ENCODE peak calls at places on chromosomes 11 and 22, in five cellular contexts. V is hippocampal formation; Z is stomach; J is stimulated activated CD4-positive, alpha-beta T cell treated with anti-CD3 and anti-CD28 coated beads, Interleukin-15, amount 100 ng/mL, for 1 hour; P is tibial artery. G is an unnamed sample.

GRCh38 chr11:61507962-61508824 is at the start of gene LRRC10B:
- DNase-seq in V (no peak), Z (no peak), J (no peak), P (no peak), G (no peak)

GRCh38 chr11:120830092-120830491 is 193.8 kb upstream of the TBCEL start:
- DNase-seq in V (no peak), Z (no peak), J (no peak), P (no peak), G (no peak)

GRCh38 chr22:39735776-39736175 is 157.8 kb downstream of the ENTHD1 start:
- DNase-seq in V (no peak), Z (no peak), J (no peak), P (no peak), G (no peak)

GRCh38 chr11:62687508-62688396 is 1.6 kb downstream of the LRRN4CL start:
- DNase-seq in V (no peak), Z (no peak), J (no peak), P (no peak), G (no peak)

GRCh38 chr11:68002943-68003845 is 703 bp downstream of the UNC93B1 start:
- DNase-seq in V (no peak), Z (peak), J (peak), P (no peak), G (peak)

GRCh38 chr22:35552186-35552842 is 11.7 kb downstream of the RASD2 start:
- DNase-seq in V (no peak), Z (no peak), J (peak), P (no peak), G (peak)

GRCh38 chr11:95442531-95443050 is 211.6 kb upstream of the SESN3 start:
- DNase-seq in V (no peak), Z (no peak), J (no peak), P (no peak), G (no peak)

GRCh38 chr11:102495161-102496042 is 35.1 kb downstream of the MMP7 start:
- DNase-seq in V (peak), Z (no peak), J (no peak), P (no peak), G (no peak)

GRCh38 chr22:22721681-22722309 is 77.4 kb downstream of the GGTLC2 start:
- DNase-seq in V (no peak), Z (no peak), J (no peak), P (no peak), G (peak)

GRCh38 chr22:41036924-41037323 is 55.5 kb upstream of the EP300 start:
- DNase-seq in V (no peak), Z (no peak), J (no peak), P (no peak), G (no peak)

GRCh38 chr11:113473983-113474361 is 1.2 kb downstream of the DRD2 start:
- DNase-seq in V (no peak), Z (no peak), J (no peak), P (no peak), G (no peak)